ENCODE peak calls at places on chromosomes 1 and 21, in nine cellular contexts. P is head of caudate nucleus; J is HL-60; X is activated CD4-positive, alpha-beta T cell treated with anti-CD3 and anti-CD28 coated beads, Interleukin-2, amount 10 ng/mL, durations not matched to agents 24 days and 14 days; A is osteoblast; E is GM12865; N is NCI-H2171; O is HTR-8/SVneo; T is A549. F is an unnamed sample.
A peak's percentile ranks its signal among the peaks of the same experiment; 100 is the strongest.

GRCh38 chr1:41714613-41715389 is 203.9 kb downstream of the HIVEP3 start:
- DNase-seq in O (no peak), A (peak; percentile 61), N (peak; percentile 88), P (no peak), E (no peak), X (no peak), T (no peak), J (no peak), F (peak; percentile 71)

GRCh38 chr1:214943054-214943453 is 139.5 kb upstream of the KCNK2 start:
- DNase-seq in T (no peak), E (no peak), J (no peak), O (no peak), A (no peak), P (no peak), X (no peak), N (no peak), F (no peak)

GRCh38 chr1:37631039-37631428 is 3.7 kb downstream of the RSPO1 start:
- DNase-seq in J (no peak), T (no peak), A (no peak), N (no peak), X (no peak), O (no peak), E (no peak), P (no peak), F (no peak)

GRCh38 chr21:37546949-37547614 is 180.5 kb downstream of the DYRK1A start:
- DNase-seq in P (no peak), N (no peak), A (peak; percentile 32), X (no peak), T (no peak), J (no peak), E (no peak), O (peak; percentile 50), F (no peak)

GRCh38 chr1:51726544-51727225 is 109.8 kb downstream of the OSBPL9 start:
- DNase-seq in P (no peak), X (no peak), N (no peak), A (no peak), T (no peak), O (no peak), J (no peak), E (peak; percentile 61), F (no peak)

GRCh38 chr1:20100632-20101355 is 18.5 kb downstream of the PLA2G2D start:
- DNase-seq in P (peak; percentile 51), T (peak; percentile 34), O (peak; percentile 48), E (peak; percentile 69), N (peak; percentile 17), J (no peak), X (peak; percentile 78), A (peak; percentile 90), F (peak; percentile 25)

GRCh38 chr1:15489052-15489736 is 13.3 kb downstream of the CELA2B start:
- DNase-seq in A (peak; percentile 53), O (no peak), P (peak; percentile 51), N (peak; percentile 67), X (no peak), E (no peak), J (no peak), T (no peak), F (no peak)

GRCh38 chr1:21334214-21335087 is 44.2 kb upstream of the ECE1 start:
- DNase-seq in A (peak; percentile 96), N (no peak), X (peak; percentile 95), O (peak; percentile 67), T (peak; percentile 41), E (peak; percentile 95), P (no peak), J (peak; percentile 95), F (peak; percentile 25)

GRCh38 chr1:61446531-61446991 is 278.4 kb downstream of the TM2D1 start:
- DNase-seq in T (no peak), O (no peak), A (no peak), J (no peak), E (no peak), P (no peak), X (no peak), N (no peak), F (peak; percentile 44)

GRCh38 chr1:115158181-115158580 is 68.9 kb upstream of the TSPAN2 start:
- DNase-seq in E (no peak), A (peak; percentile 73), T (no peak), N (no peak), X (no peak), O (no peak), J (no peak), P (no peak), F (no peak)

GRCh38 chr1:78126506-78126905 is 80.7 kb downstream of the GIPC2 start:
- DNase-seq in J (no peak), E (no peak), X (no peak), P (no peak), N (no peak), O (no peak), A (peak; percentile 30), T (no peak), F (no peak)